ENCODE peak calls at places on chromosomes 2 and 18, in five cellular contexts. O, G, V, W and Q are unnamed samples.

GRCh38 chr2:71614976-71615768 is 161.8 kb downstream of the DYSF start:
- DNase-seq in O (no peak), G (peak; percentile 18), V (no peak), W (no peak), Q (peak; percentile 21)

GRCh38 chr2:237141556-237141955 is 55.9 kb downstream of the COPS8 start:
- DNase-seq in O (no peak), G (no peak), V (no peak), W (no peak), Q (no peak)

GRCh38 chr18:59268722-59269562 is 4.3 kb downstream of the RAX start:
- DNase-seq in O (no peak), G (peak; percentile 13), V (no peak), W (peak; percentile 37), Q (peak; percentile 93)

GRCh38 chr2:228118940-228119339 is 62.5 kb downstream of the SPHKAP start:
- DNase-seq in O (no peak), G (no peak), V (no peak), W (no peak), Q (no peak)

GRCh38 chr2:216108310-216108966 is 710 bp upstream of the XRCC5 start:
- DNase-seq in O (no peak), G (peak; percentile 32), V (no peak), W (no peak), Q (peak; percentile 48)

GRCh38 chr2:102027036-102027702 is 35.4 kb downstream of the IL1R2 start:
- DNase-seq in O (no peak), G (no peak), V (no peak), W (no peak), Q (no peak)

GRCh38 chr2:157782057-157782845 is 93.9 kb downstream of the ACVR1 start:
- DNase-seq in O (no peak), G (peak; percentile 14), V (no peak), W (no peak), Q (peak; percentile 11)

GRCh38 chr2:5691659-5692529 is at the start of gene SOX11:
- DNase-seq in O (no peak), G (no peak), V (no peak), W (no peak), Q (peak; percentile 99)

GRCh38 chr2:201794261-201794660 is 12.1 kb upstream of the CDK15 start:
- DNase-seq in O (no peak), G (no peak), V (no peak), W (no peak), Q (no peak)

GRCh38 chr2:128600606-128601297 is 282.1 kb upstream of the HS6ST1 start:
- DNase-seq in O (no peak), G (no peak), V (no peak), W (no peak), Q (peak; percentile 59)
- TF ChIP-seq ZBTB33 in O (no peak), G (no peak), V (no peak), W (no peak), Q (no peak)

GRCh38 chr2:122186761-122187222 is 431.3 kb downstream of the TSN start:
- DNase-seq in O (no peak), G (no peak), V (no peak), W (no peak), Q (no peak)
- TF ChIP-seq JUND in O (no peak), G (no peak), V (no peak), W (no peak), Q (no peak)

DNA sequence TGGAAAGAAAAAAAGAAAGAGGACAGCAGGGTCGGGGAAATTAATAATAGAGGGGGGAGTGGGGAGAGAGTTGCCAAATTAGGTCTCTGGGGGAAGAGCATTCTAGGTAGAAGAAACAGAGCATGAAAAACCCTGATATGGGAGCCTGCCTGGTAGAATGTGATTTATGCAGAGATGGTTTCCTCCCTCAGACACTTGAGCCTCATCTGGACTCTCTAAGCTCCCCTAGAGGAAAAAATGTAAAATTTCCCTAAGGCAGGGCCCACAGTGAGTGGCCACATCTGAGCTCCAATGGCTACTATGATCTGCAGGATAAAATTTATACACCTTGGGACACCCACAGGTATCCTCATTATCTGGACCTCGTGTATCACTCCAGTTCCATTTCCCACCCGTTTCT is 20.6 kb upstream of the EPAS1 start:
- DNase-seq in O (no peak), G (no peak), V (no peak), W (no peak), Q (no peak)
- H3K4me2 ChIP-seq in O (no peak overlapping the region), G (no peak overlapping the region), V (no peak overlapping the region), W (no peak overlapping the region), Q (no peak overlapping the region)

GRCh38 chr2:29372185-29372584 is 257.0 kb downstream of the CLIP4 start:
- DNase-seq in O (no peak), G (no peak), V (no peak), W (no peak), Q (no peak)
- TF ChIP-seq ZBTB33 in O (no peak), G (no peak), V (no peak), W (no peak), Q (no peak)